ENCODE peak calls at places on chromosomes 12 and 14, in five cellular contexts. P, G, O, W and R are unnamed samples.

GRCh38 chr12:19938031-19938430 is 430.3 kb upstream of the PDE3A start:
- DNase-seq in W (no peak), G (no peak), O (no peak), P (no peak), R (no peak)

GRCh38 chr12:6975297-6976032 is 4.8 kb downstream of the EMG1 start:
- DNase-seq in W (no peak), P (no peak), O (no peak), G (no peak), R (no peak)

GRCh38 chr12:107457536-107457935 is 228.1 kb upstream of the PWP1 start:
- DNase-seq in W (no peak), G (no peak), O (no peak), P (no peak), R (no peak)

GRCh38 chr12:112096667-112097066 is 11.9 kb downstream of the NAA25 start:
- DNase-seq in O (no peak), W (no peak), P (no peak), G (no peak), R (no peak)

GRCh38 chr14:100676089-100676685 is 50.5 kb upstream of the DLK1 start:
- DNase-seq in W (peak; percentile 73), P (no peak), O (no peak), G (no peak), R (no peak)

GRCh38 chr12:88665051-88665450 is 84.8 kb upstream of the KITLG start:
- DNase-seq in G (no peak), W (no peak), P (no peak), O (no peak), R (no peak)

GRCh38 chr12:82968644-82969339 is 282.1 kb downstream of the TMTC2 start:
- DNase-seq in O (no peak), G (no peak), W (no peak), P (no peak), R (no peak)

GRCh38 chr12:27814851-27815591 is 35.0 kb upstream of the MANSC4 start:
- DNase-seq in W (no peak), G (no peak), P (no peak), O (no peak), R (no peak)

GRCh38 chr14:90814806-90815566 is 1.2 kb downstream of the TTC7B start:
- DNase-seq in O (no peak), G (no peak), W (no peak), P (no peak), R (no peak)

GRCh38 chr14:94571950-94572349 is 9.3 kb upstream of the SERPINA5 start:
- DNase-seq in G (no peak), W (no peak), O (no peak), P (no peak), R (no peak)

GRCh38 chr12:111327474-111327873 is 41.4 kb downstream of the PHETA1 start:
- DNase-seq in O (no peak), W (no peak), P (no peak), G (no peak), R (no peak)

GRCh38 chr14:73680821-73681220 is 33.4 kb downstream of the PNMA1 start:
- DNase-seq in W (no peak), O (no peak), P (no peak), G (no peak), R (no peak)

GRCh38 chr14:69107407-69108003 is 45.4 kb downstream of the DCAF5 start:
- DNase-seq in G (no peak), W (no peak), P (peak; percentile 45), O (peak; percentile 69), R (no peak)

GRCh38 chr14:73755434-73756014 is 41.3 kb upstream of the PNMA1 start:
- DNase-seq in G (peak; percentile 78), P (peak; percentile 39), O (no peak), W (peak; percentile 83), R (no peak)

DNA sequence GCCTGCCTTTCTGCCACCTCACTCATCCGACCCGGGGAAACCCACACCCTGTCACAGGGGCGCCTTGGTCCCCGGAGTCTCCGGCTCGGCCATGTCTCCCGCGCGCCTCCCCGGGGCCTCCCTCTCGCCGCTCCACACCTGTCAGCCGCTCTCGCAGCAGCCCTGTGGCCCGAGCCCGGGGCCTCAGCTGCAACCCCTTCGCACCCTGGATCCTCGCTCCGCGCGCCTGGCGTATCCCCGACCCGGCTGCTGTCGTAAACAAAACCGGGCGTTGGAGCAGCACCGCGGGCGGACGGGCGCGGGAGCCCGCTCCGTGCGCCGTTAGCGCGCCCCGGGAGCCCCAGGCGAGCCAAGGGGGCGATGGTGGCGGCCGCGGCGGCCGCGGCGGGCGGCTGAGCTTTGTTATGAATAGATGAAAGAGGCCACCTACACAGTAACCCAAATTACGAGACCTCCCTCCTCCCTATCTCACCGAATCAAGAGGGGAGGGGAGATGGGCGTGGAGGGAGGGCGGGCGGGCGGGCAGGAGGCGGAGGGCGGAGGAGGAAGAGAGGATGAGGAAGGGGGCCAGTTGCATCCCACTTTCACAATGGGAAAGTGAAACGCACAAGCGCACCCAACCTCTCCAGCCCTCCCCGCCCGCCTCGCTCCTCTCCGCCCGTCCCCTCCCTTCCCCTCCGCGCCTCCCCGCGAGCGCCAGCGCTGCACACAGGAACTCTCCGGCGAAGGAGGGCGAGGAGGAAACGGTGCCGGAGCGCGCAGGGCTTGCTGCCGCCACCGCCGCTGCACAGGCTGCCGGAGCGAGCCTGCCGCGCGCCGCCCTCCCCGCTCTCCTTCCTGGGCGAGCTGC is at the start of gene PLXNC1:
- DNase-seq in W (peak; percentile 85), G (peak; percentile 82), O (peak; percentile 40), P (peak; percentile 67), R (peak; percentile 55)
- H3K4me1 ChIP-seq in W (peaks cover 41% of the 10 kb centered on the region), G (peaks cover 14% of the 10 kb centered on the region), O (no peaks in the 10 kb centered on the region), P (peaks cover 22% of the 10 kb centered on the region), R (no peaks in the 10 kb centered on the region)

DNA sequence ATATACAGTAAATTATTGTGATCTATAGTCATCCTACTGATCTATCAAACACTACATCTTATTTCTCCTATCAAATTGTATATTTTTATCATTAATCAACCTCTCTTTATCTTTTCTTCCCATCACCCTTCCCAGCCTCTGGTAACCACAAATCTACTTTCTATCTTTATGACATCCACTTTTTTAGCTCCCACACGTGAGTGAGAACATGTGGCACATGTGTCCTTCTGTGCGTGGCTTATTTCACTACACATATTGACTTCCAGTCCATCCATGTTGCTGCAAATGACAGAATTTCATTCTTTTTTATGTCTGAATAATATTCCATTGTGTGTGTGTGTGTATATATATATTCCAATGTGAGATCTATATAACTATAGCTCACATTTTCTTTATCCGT is 67.8 kb upstream of the TBX5 start:
- DNase-seq in O (no peak), W (no peak), G (no peak), P (no peak), R (no peak)
- H3K4me1 ChIP-seq in O (no peaks in the 10 kb centered on the region), W (no peaks in the 10 kb centered on the region), G (no peaks in the 10 kb centered on the region), P (no peaks in the 10 kb centered on the region), R (no peaks in the 10 kb centered on the region)

GRCh38 chr12:131213896-131214442 is 260.3 kb downstream of the ADGRD1 start:
- DNase-seq in G (peak; percentile 32), O (no peak), W (no peak), P (no peak), R (no peak)
- H3K4me1 ChIP-seq in G (no peaks in the 10 kb centered on the region), O (no peaks in the 10 kb centered on the region), W (no peaks in the 10 kb centered on the region), P (no peaks in the 10 kb centered on the region), R (no peaks in the 10 kb centered on the region)

GRCh38 chr12:64669270-64669842 is 59.1 kb downstream of the RASSF3 start:
- DNase-seq in O (peak; percentile 63), P (peak; percentile 85), W (peak; percentile 78), G (peak; percentile 72), R (peak; percentile 25)
- H3K4me1 ChIP-seq in O (peaks cover 96% of the 10 kb centered on the region), P (peaks cover 99% of the 10 kb centered on the region), W (peaks cover 77% of the 10 kb centered on the region), G (peaks cover 92% of the 10 kb centered on the region), R (peaks cover 38% of the 10 kb centered on the region)

GRCh38 chr12:68623984-68624383 is 13.3 kb downstream of the RAP1B start:
- DNase-seq in P (no peak), W (no peak), G (no peak), O (no peak), R (no peak)

GRCh38 chr12:68621092-68622081 is 10.7 kb downstream of the RAP1B start:
- DNase-seq in W (no peak), O (no peak), P (no peak), G (no peak), R (no peak)

GRCh38 chr12:68622250-68622649 is 11.6 kb downstream of the RAP1B start:
- DNase-seq in O (no peak), P (no peak), W (no peak), G (no peak), R (no peak)

GRCh38 chr12:68624933-68625332 is 14.2 kb downstream of the RAP1B start:
- DNase-seq in W (no peak), P (no peak), O (no peak), G (no peak), R (no peak)

DNA sequence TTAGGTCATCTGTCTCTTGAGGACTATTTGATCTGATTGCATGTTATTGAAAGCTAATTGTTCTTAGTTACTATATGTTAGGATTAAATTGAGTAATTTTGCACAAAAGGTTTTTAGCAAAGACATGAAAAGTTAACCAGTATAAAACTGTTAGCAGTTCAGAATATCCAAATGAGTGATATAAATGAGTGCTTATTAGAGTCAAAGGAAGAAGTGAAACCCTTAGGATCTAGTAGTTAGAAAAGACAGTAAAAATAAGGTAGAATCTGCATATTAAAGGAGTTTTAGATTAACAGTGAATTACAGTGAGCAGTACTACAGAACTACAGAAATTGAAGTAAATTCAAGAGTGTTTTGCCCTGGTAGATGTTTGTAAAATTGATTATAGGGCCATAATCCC is 12.4 kb downstream of the RAP1B start:
- DNase-seq in O (no peak), G (no peak), W (no peak), P (no peak), R (no peak)
- H3K4me1 ChIP-seq in O (peaks cover 71% of the 10 kb centered on the region), G (peaks cover 67% of the 10 kb centered on the region), W (peaks cover 40% of the 10 kb centered on the region), P (peaks cover 68% of the 10 kb centered on the region), R (peaks cover 65% of the 10 kb centered on the region)

DNA sequence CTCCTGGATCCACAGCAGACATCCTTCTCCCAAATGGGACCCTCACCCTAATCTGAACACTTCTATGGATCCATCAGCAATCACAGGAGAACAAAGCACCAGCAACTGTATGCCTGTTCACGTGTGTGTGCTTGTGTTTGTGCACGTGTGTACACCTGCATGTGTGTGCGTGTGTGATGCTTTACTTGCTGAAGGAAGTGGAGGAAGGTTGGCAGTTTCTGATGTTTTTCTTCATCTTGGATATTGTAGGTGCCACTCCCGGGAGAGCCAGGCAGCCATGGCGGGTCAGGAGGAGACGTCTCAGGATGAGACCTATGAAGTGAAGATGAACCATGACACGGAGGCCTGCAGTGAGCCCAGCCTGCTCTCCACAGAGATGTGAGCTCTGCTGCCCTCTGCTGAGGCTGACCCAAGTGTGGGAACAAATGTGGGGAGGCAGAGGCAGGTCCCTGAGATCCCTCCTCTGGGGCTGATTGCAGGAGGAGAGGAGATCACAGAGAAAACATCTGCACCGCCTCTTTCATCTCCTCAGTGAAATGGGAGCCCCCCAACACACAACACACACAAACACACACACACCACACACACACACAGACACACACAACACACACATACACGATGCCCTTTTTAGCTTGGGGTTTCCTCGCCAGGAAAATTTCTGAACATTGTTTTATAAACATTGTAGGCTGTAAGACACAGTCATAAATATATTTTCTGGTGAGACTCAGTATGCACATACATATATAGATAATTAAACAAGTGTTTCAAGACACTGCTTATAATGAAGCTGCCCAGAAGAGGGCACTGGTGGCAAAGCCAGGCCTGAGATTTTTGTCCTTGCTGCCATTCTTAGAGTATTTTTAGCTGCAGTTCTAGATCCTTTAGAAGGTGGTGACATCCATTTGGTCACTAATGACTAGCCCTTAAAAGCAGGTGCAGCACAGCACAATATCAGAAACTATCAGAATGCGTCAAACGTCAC is 112.2 kb upstream of the FKBP4 start:
- DNase-seq in W (no peak), P (peak; percentile 58), O (peak; percentile 35), G (no peak), R (no peak)
- H3K4me1 ChIP-seq in W (peaks cover 7% of the 10 kb centered on the region), P (no peaks in the 10 kb centered on the region), O (no peaks in the 10 kb centered on the region), G (no peaks in the 10 kb centered on the region), R (no peaks in the 10 kb centered on the region)

DNA sequence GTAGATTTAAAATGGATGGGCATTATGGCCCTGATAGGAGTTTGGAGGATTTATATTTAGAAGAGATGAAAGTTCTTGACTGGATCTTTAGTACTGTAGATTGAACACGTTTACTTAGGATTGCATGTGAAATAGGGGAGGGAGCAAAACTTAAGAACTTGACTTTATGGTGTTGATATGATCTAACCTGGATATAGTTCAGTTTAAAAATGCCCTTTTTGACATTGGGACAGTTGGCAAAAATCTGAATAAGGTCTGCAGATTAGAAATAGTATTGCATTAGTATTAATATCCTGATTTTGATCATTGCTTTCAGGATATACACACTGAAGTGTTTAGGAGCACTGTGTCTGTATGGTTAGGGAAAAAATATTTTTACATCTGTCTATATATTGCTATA is 9.6 kb downstream of the TMBIM6 start:
- DNase-seq in P (no peak), W (no peak), G (no peak), O (no peak), R (no peak)
- H3K4me1 ChIP-seq in P (peaks cover 57% of the 10 kb centered on the region), W (peaks cover 18% of the 10 kb centered on the region), G (peaks cover 64% of the 10 kb centered on the region), O (peaks cover 81% of the 10 kb centered on the region), R (peaks cover 71% of the 10 kb centered on the region)